ENCODE peak calls at places on chromosomes 1 and 21, in seven cellular contexts. G is BE2C, V is body of pancreas, Z is SK-N-SH, S is transverse colon, M is GM12865, F is hepatocyte. U is an unnamed sample.

GRCh38 chr1:167541610-167542009 is 12.0 kb downstream of the CREG1 start:
- DNase-seq in G (no peak), V (no peak), Z (no peak), S (no peak), M (no peak), F (no peak), U (no peak)

GRCh38 chr21:35559128-35559831 is 501.0 kb downstream of the SETD4 start:
- DNase-seq in G (no peak), V (no peak), Z (peak), S (no peak), M (no peak), F (peak), U (peak)

GRCh38 chr1:6958407-6958806 is 173.2 kb downstream of the CAMTA1 start:
- DNase-seq in G (peak), V (no peak), Z (no peak), S (no peak), M (no peak), F (no peak), U (no peak)

GRCh38 chr1:95437011-95437410 is 203.0 kb downstream of the RWDD3 start:
- DNase-seq in G (no peak), V (no peak), Z (no peak), S (no peak), M (no peak), F (no peak), U (no peak)

GRCh38 chr1:168439451-168440375 is 104.1 kb downstream of the XCL2 start:
- DNase-seq in G (peak), V (peak), Z (peak), S (peak), M (peak), F (peak), U (peak)

GRCh38 chr1:23924601-23925000 is 11.4 kb upstream of the CNR2 start:
- DNase-seq in G (no peak), V (no peak), Z (no peak), S (no peak), M (no peak), F (no peak), U (no peak)

GRCh38 chr21:36075171-36075570 is 5.3 kb downstream of the CBR1 start:
- DNase-seq in G (no peak), V (no peak), Z (no peak), S (no peak), M (no peak), F (no peak), U (no peak)

GRCh38 chr21:16775056-16775455 is 737.8 kb upstream of the CXADR start:
- DNase-seq in G (no peak), V (peak), Z (no peak), S (no peak), M (no peak), F (no peak), U (no peak)

GRCh38 chr1:182111496-182111895 is 50.0 kb upstream of the ZNF648 start:
- DNase-seq in G (no peak), V (peak), Z (no peak), S (peak), M (no peak), F (no peak), U (no peak)

GRCh38 chr21:37370152-37371040 is 3.8 kb downstream of the DYRK1A start:
- DNase-seq in G (no peak), V (no peak), Z (no peak), S (no peak), M (peak), F (no peak), U (no peak)

GRCh38 chr1:12249181-12249580 is 19.4 kb downstream of the VPS13D start:
- DNase-seq in G (no peak), V (no peak), Z (no peak), S (no peak), M (no peak), F (no peak), U (no peak)

GRCh38 chr1:30379684-30380624 is 343.4 kb downstream of the MATN1 start:
- DNase-seq in G (peak), V (peak), Z (peak), S (peak), M (peak), F (peak), U (peak)

GRCh38 chr1:68230901-68231626 is 1.3 kb downstream of the WLS start:
- DNase-seq in G (peak), V (peak), Z (peak), S (peak), M (no peak), F (peak), U (no peak)

GRCh38 chr1:155941845-155942507 is 538 bp downstream of the RXFP4 start:
- DNase-seq in G (no peak), V (no peak), Z (no peak), S (peak), M (no peak), F (no peak), U (no peak)

GRCh38 chr1:228152918-228153258 is 3.2 kb downstream of the GJC2 start:
- DNase-seq in G (peak), V (no peak), Z (no peak), S (no peak), M (no peak), F (no peak), U (no peak)

GRCh38 chr1:24502168-24503002 is at the start of gene RCAN3:
- DNase-seq in G (peak), V (peak), Z (peak), S (peak), M (peak), F (peak), U (peak)

GRCh38 chr1:204241050-204241449 is 27.3 kb upstream of the GOLT1A start:
- DNase-seq in G (no peak), V (no peak), Z (no peak), S (no peak), M (no peak), F (no peak), U (no peak)

GRCh38 chr21:32708069-32708468 is 19.7 kb downstream of the SYNJ1 start:
- DNase-seq in G (no peak), V (no peak), Z (no peak), S (no peak), M (no peak), F (no peak), U (no peak)

GRCh38 chr1:62068978-62069377 is 125.7 kb upstream of the L1TD1 start:
- DNase-seq in G (no peak), V (no peak), Z (no peak), S (no peak), M (no peak), F (no peak), U (no peak)

GRCh38 chr1:13624526-13624925 is 40.9 kb downstream of the PDPN start:
- DNase-seq in G (no peak), V (no peak), Z (no peak), S (no peak), M (no peak), F (no peak), U (no peak)

GRCh38 chr1:91307784-91308409 is 96.7 kb downstream of the HFM1 start:
- DNase-seq in G (no peak), V (no peak), Z (no peak), S (no peak), M (no peak), F (no peak), U (no peak)

GRCh38 chr1:183097438-183098051 is 74.3 kb downstream of the LAMC1 start:
- DNase-seq in G (no peak), V (no peak), Z (no peak), S (no peak), M (no peak), F (peak), U (no peak)

GRCh38 chr1:38818706-38819439 is 40.7 kb downstream of the RRAGC start:
- DNase-seq in G (no peak), V (no peak), Z (no peak), S (no peak), M (no peak), F (peak), U (no peak)

GRCh38 chr1:65724151-65724550 is 68.5 kb upstream of the PDE4B start:
- DNase-seq in G (no peak), V (no peak), Z (no peak), S (no peak), M (no peak), F (no peak), U (no peak)

GRCh38 chr21:45140346-45140940 is 66.1 kb downstream of the ADARB1 start:
- DNase-seq in G (peak), V (peak), Z (peak), S (peak), M (peak), F (peak), U (peak)

GRCh38 chr21:22490044-22490443 is 1491.8 kb downstream of the NCAM2 start:
- DNase-seq in G (no peak), V (no peak), Z (no peak), S (no peak), M (no peak), F (no peak), U (no peak)

GRCh38 chr1:118788372-118788955 is 199.7 kb downstream of the TBX15 start:
- DNase-seq in G (no peak), V (no peak), Z (no peak), S (no peak), M (peak), F (peak), U (peak)

GRCh38 chr1:71054791-71055190 is 7.2 kb upstream of the PTGER3 start:
- DNase-seq in G (no peak), V (no peak), Z (no peak), S (no peak), M (no peak), F (no peak), U (no peak)

GRCh38 chr1:43976890-43977289 is 2.1 kb upstream of the B4GALT2 start:
- DNase-seq in G (no peak), V (no peak), Z (no peak), S (no peak), M (no peak), F (no peak), U (no peak)

GRCh38 chr1:207282049-207282448 is 39.4 kb upstream of the CD55 start:
- DNase-seq in G (no peak), V (no peak), Z (no peak), S (no peak), M (no peak), F (no peak), U (no peak)

GRCh38 chr1:50060279-50060678 is 36.5 kb upstream of the AGBL4 start:
- DNase-seq in G (peak), V (peak), Z (no peak), S (no peak), M (no peak), F (no peak), U (no peak)

DNA sequence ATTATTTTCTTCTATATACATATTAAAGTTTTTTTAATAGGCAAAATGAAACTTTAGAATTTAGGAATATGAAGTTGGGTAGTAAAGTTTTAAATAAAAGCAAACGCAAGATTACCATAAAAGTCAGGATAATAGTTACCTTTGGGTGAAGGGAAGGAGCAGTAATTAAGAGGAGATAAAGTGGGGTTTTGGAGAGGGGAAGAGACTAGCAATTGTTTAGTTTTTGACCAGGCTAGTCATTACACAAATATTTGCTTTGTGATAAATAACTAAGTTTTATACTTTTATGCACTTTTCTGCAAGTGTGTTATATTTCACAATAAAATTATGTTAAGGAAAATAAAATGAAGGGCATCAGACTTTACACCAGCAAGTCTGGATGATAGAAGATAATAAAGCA is 27.7 kb upstream of the GUCA2B start:
- DNase-seq in G (no peak), V (no peak), Z (no peak), S (no peak), M (no peak), F (no peak), U (no peak)
- TF ChIP-seq CTCF in G (no peak), V (no peak), Z (no peak), S (no peak), M (no peak), F (no peak), U (no peak)

GRCh38 chr1:22611530-22611947 is 24.9 kb upstream of the C1QA start:
- DNase-seq in G (no peak), V (peak), Z (no peak), S (no peak), M (peak), F (peak), U (peak)
- H3K4me3 ChIP-seq in G (no peak), V (no peak), Z (no peak), S (no peak), M (no peak), F (no peak), U (no peak)

DNA sequence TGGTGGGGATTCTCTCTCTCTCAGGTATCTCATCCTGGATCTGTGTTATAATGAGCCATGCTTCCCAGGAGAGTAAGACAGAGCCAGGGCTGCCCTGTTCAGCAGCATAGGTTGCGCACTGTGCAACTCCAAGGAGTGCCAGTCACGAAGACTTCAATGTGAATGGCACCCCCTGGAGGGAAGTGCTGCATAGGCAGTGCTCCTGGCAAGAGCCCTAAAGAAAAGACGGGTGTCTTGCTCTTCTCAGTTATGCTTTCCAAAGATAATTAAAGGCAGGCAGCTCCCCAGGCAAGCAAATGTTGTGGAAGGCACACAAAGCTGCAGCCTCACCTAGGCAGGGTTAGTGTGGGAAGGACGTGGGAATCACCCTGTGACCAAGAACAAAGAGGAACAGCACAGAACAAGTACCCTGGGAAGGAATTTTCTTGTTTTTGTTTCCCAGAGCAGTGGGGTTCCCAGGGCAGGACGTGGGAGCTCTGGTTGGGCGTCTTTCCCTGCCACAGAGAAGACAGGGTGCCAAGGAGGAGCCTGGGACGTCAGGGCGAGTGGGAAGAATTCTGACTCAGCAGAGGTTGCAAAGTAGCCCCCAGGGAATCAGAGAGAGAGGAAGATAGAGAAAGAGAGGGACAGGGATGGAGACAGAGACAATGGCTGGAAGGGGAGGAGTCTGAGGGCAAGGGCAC is 120.9 kb downstream of the KCNN3 start:
- DNase-seq in G (peak), V (no peak), Z (no peak), S (no peak), M (peak), F (no peak), U (no peak)
- TF ChIP-seq CTCF in G (peak), V (no peak), Z (peak), S (no peak), M (peak), F (no peak), U (peak)

GRCh38 chr1:58251415-58252073 is 295.0 kb downstream of the OMA1 start:
- DNase-seq in G (peak), V (no peak), Z (peak), S (no peak), M (peak), F (peak), U (no peak)

GRCh38 chr1:58250587-58250948 is 296.0 kb downstream of the OMA1 start:
- DNase-seq in G (no peak), V (no peak), Z (no peak), S (no peak), M (no peak), F (no peak), U (no peak)

GRCh38 chr1:58249371-58249728 is 297.2 kb downstream of the OMA1 start:
- DNase-seq in G (no peak), V (no peak), Z (no peak), S (no peak), M (no peak), F (no peak), U (no peak)

GRCh38 chr1:58248067-58248466 is 298.5 kb downstream of the OMA1 start:
- DNase-seq in G (no peak), V (no peak), Z (no peak), S (no peak), M (no peak), F (no peak), U (no peak)

GRCh38 chr1:58249729-58250586 is 296.6 kb downstream of the OMA1 start:
- DNase-seq in G (peak), V (peak), Z (peak), S (no peak), M (peak), F (peak), U (peak)
- H3K4me3 ChIP-seq in G (peak), V (no peak), Z (peak), S (no peak), M (no peak), F (peak), U (peak)

DNA sequence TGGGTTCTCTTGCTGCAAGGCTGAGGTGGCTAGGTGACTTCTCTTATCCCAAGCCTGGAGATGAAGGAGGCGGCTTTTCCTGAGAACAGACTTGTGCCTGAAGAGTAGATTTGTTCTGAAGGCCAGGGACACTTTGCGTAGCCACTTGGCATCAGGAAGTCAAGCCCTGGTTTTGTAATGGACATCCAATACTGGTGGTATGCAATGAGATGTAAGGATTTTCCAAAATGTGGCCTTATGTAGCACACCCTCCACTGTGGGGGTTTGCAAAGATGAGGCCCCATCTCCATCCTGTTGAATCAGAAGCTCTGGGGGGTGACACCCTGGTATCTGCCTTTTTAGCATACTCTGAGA is 124.5 kb upstream of the IPO9 start:
- DNase-seq in G (no peak), V (no peak), Z (no peak), S (no peak), M (no peak), F (no peak), U (no peak)
- TF ChIP-seq CTCF in G (no peak), V (no peak), Z (no peak), S (no peak), M (no peak), F (no peak), U (no peak)

GRCh38 chr1:243474384-243474851 is 218.6 kb downstream of the SDCCAG8 start:
- DNase-seq in G (no peak), V (no peak), Z (no peak), S (no peak), M (no peak), F (no peak), U (no peak)

GRCh38 chr1:243471026-243471685 is 215.3 kb downstream of the SDCCAG8 start:
- DNase-seq in G (no peak), V (no peak), Z (no peak), S (no peak), M (no peak), F (no peak), U (no peak)

GRCh38 chr1:243471754-243472725 is 216.2 kb downstream of the SDCCAG8 start:
- DNase-seq in G (no peak), V (no peak), Z (no peak), S (no peak), M (peak), F (no peak), U (no peak)

GRCh38 chr1:243474906-243475305 is 219.1 kb downstream of the SDCCAG8 start:
- DNase-seq in G (no peak), V (no peak), Z (no peak), S (no peak), M (no peak), F (no peak), U (no peak)

DNA sequence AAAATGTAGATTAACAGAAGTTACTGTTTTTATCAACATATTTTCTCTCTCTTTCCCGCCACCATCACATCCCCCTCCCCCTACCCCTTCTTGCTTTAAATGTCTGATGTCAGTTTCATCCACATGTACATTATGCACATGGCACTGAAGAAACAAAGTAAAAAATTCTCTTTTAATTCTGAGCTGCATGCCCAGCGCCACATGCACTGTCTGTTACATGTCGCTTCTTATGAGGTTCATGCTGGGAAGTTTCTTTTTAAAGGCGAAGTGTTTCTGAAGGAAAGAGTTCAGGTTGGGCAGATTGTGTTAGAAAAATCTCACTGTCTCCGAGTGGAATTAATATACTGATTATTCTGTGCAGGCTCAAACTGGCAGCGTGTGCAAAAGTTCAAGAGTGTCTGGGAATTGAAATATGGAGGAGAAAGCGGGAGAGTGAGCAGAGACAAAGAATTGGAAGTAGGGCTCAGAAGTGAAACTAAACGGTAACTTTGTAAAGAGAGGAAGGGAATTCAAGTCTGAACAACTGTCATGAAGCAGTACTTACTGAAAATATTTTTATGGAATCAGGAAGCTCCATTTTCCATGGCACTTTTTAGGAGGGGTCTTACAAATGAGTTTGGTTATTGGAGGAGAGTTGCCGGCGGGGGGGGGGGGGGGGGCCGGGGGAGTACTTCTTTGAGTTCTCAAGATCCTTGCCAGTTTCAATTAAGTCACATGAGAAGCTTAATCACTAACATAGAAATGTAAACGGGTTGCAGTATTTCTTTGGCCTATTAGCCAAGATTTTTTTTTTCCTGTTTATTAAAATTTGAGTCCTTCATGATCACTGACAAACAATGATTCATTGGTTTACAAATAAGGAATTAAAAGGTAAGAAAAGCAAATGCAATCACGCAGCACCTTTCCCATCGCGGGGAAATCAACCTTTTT is 217.7 kb downstream of the SDCCAG8 start:
- DNase-seq in G (no peak), V (no peak), Z (no peak), S (no peak), M (no peak), F (no peak), U (no peak)
- H3K4me3 ChIP-seq in G (no peak), V (no peak), Z (no peak), S (no peak), M (no peak), F (no peak), U (peak)

U was measured in astrocyte of the cerebellum.